ENCODE peak calls at places on chromosomes 2 and 18, in eight cellular contexts. R is OCI-LY7; B is stomach; T is mesenchymal stem cell; L is tibial nerve; C is body of pancreas; A is esophagus squamous epithelium; G is effector memory CD4-positive, alpha-beta T cell. O is an unnamed sample.

GRCh38 chr2:120012363-120012762 is 514 bp upstream of the EPB41L5 start:
- DNase-seq in L (no peak), G (no peak), C (no peak), R (no peak), T (no peak), B (no peak), A (no peak), O (no peak)

GRCh38 chr18:62198259-62198658 is 11.2 kb downstream of the RELCH start:
- DNase-seq in G (no peak), B (no peak), L (no peak), T (no peak), C (no peak), R (no peak), A (no peak), O (no peak)

GRCh38 chr2:230203110-230203676 is 16.6 kb downstream of the SP110 start:
- DNase-seq in A (no peak), L (no peak), T (no peak), G (no peak), C (no peak), R (peak), B (peak), O (no peak)

GRCh38 chr18:73980289-73980979 is 167.2 kb downstream of the FBXO15 start:
- DNase-seq in R (no peak), L (no peak), A (no peak), G (no peak), T (peak), B (no peak), C (no peak), O (no peak)

GRCh38 chr2:240441993-240442411 is 6.5 kb downstream of the GPC1 start:
- DNase-seq in A (no peak), T (no peak), B (no peak), G (no peak), R (no peak), L (no peak), C (no peak), O (no peak)

GRCh38 chr2:190333928-190334327 is 9.5 kb upstream of the INPP1 start:
- DNase-seq in A (no peak), C (no peak), L (no peak), B (no peak), T (no peak), G (no peak), R (no peak), O (no peak)

GRCh38 chr2:18339326-18339725 is 221.1 kb downstream of the RDH14 start:
- DNase-seq in T (peak), A (no peak), C (no peak), L (no peak), B (no peak), R (no peak), G (no peak), O (peak)

GRCh38 chr2:132668986-132669853 is 785 bp downstream of the LYPD1 start:
- DNase-seq in C (peak), L (no peak), A (no peak), R (no peak), T (peak), B (no peak), G (no peak), O (peak)

GRCh38 chr2:18299423-18300212 is 260.8 kb downstream of the RDH14 start:
- DNase-seq in L (no peak), C (peak), T (peak), B (no peak), G (no peak), A (no peak), R (no peak), O (peak)

GRCh38 chr18:903703-904102 is 968 bp upstream of the ADCYAP1 start:
- DNase-seq in C (peak), A (no peak), T (peak), R (no peak), L (peak), G (no peak), B (peak), O (peak)

GRCh38 chr2:231900486-231900942 is 25.7 kb downstream of the NPPC start:
- DNase-seq in R (peak), B (peak), T (peak), C (peak), G (peak), A (no peak), L (peak), O (peak)

GRCh38 chr2:120760446-120761135 is 24.9 kb downstream of the GLI2 start:
- DNase-seq in A (no peak), R (no peak), C (peak), B (no peak), L (peak), T (peak), G (no peak), O (no peak)

GRCh38 chr18:46642561-46642960 is 14.5 kb downstream of the LOXHD1 start:
- DNase-seq in T (no peak), L (no peak), B (no peak), R (no peak), A (no peak), G (no peak), C (no peak), O (no peak)

GRCh38 chr2:2273421-2273820 is 57.7 kb downstream of the MYT1L start:
- DNase-seq in C (no peak), B (no peak), T (no peak), A (no peak), R (no peak), G (no peak), L (no peak), O (no peak)

GRCh38 chr2:214410128-214410775 is 602 bp upstream of the VWC2L start:
- DNase-seq in T (no peak), C (no peak), G (no peak), L (no peak), R (no peak), A (no peak), B (no peak), O (no peak)

GRCh38 chr18:34704823-34705222 is 5.3 kb upstream of the DTNA start:
- DNase-seq in B (no peak), C (no peak), G (no peak), A (no peak), L (no peak), T (no peak), R (no peak), O (no peak)

GRCh38 chr18:34697233-34697632 is 12.9 kb upstream of the DTNA start:
- DNase-seq in B (no peak), L (no peak), G (no peak), T (no peak), R (no peak), A (no peak), C (no peak), O (peak)

GRCh38 chr18:34702814-34703213 is 7.3 kb upstream of the DTNA start:
- DNase-seq in L (no peak), A (no peak), G (no peak), T (no peak), R (no peak), B (no peak), C (no peak), O (no peak)

GRCh38 chr18:34697891-34698290 is 12.2 kb upstream of the DTNA start:
- DNase-seq in B (no peak), C (no peak), L (no peak), T (no peak), A (no peak), R (no peak), G (no peak), O (no peak)

DNA sequence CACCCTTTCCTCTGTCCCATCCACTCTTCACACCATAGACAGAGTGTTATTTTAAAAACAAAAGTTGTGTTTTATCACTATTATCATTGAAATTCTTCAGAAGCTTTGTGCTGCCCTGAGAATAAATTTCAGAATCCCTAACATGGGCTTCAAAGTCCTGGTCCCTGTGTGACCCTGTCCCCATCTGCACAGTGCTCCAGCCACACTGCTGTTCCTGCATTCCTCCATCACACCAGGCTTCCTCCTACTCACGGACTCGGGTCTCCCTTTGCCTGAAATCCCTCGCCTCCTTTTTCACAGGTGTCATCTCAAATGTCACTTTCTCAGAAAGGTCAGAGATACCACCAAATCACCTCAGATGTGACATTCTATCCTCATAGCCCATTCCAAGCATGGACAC is 8.2 kb upstream of the DTNA start:
- DNase-seq in A (no peak), C (no peak), R (no peak), G (no peak), L (no peak), T (no peak), B (no peak), O (no peak)
- H3K4me3 ChIP-seq in A (no peak), C (no peak), R (no peak), G (no peak), L (no peak), T (no peak), B (no peak), O (no peak)

DNA sequence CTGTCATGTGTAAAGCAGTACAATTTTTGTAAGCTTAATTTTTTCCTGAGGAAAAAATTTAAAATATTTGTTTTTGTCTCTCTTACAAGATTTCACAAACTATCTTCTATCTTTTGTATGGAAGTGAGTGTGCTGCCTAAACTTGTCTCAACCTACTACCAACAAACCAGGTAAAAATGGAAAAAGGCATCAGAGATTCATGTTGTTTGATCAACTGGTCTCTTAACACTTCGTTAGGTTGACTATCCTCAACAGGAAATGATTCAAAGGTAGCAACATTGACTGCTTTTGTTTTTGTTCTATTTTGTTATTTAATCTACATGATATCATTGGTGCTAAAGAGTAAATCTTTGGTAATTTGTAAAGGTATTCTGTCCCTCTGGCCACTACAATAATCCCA is 47.7 kb upstream of the RND3 start:
- DNase-seq in L (no peak), R (no peak), B (no peak), A (no peak), T (no peak), C (no peak), G (no peak), O (no peak)
- H3K4me3 ChIP-seq in L (no peak), R (no peak), B (no peak), A (no peak), T (no peak), C (no peak), G (no peak), O (no peak)

GRCh38 chr2:215537621-215538020 is 101.8 kb upstream of the FN1 start:
- DNase-seq in B (no peak), L (no peak), R (no peak), C (no peak), T (peak), G (no peak), A (no peak), O (no peak)

GRCh38 chr2:215536476-215536875 is 100.6 kb upstream of the FN1 start:
- DNase-seq in C (no peak), A (no peak), R (no peak), B (no peak), T (peak), G (no peak), L (no peak), O (peak)

GRCh38 chr2:215532844-215533243 is 97.0 kb upstream of the FN1 start:
- DNase-seq in C (no peak), L (no peak), R (no peak), T (peak), A (no peak), B (no peak), G (no peak), O (no peak)

GRCh38 chr2:215535125-215535668 is 99.3 kb upstream of the FN1 start:
- DNase-seq in R (no peak), L (no peak), G (no peak), A (no peak), B (no peak), C (no peak), T (peak), O (peak)

GRCh38 chr2:215535726-215536125 is 99.9 kb upstream of the FN1 start:
- DNase-seq in G (no peak), L (no peak), A (no peak), T (peak), B (no peak), C (no peak), R (no peak), O (peak)
- H3K4me3 ChIP-seq in G (no peak), L (no peak), A (no peak), T (no peak), B (no peak), C (no peak), R (no peak), O (no peak)

DNA sequence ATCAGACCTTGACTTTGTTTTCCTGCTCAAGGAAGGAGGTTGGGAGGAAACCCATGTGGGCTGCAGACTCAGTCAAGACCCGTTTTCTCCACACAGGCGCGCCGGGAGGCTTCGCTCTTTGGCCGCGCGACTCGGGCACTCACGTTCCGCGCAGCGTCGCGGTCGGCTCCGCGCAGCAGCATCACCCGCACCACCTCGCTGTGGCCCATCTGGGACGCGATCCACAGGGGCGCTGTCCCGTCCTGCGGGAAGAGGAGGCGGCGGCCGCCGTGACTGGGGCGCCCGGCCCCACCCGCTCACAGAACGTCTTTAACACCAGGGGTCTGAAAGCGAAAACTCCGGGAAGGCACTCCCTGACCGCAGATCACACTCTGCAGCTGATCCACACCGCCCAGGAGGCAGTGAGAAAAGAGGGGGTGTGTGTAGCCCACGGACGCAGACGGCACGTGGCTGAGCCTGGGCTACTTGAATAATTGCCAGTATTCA is 33.1 kb upstream of the NPC1 start:
- DNase-seq in T (peak), L (no peak), A (no peak), R (no peak), B (peak), C (peak), G (no peak), O (peak)
- H3K4me3 ChIP-seq in T (peak), L (peak), A (peak), R (no peak), B (peak), C (peak), G (peak), O (peak)

GRCh38 chr2:202035089-202035940 is 1.7 kb downstream of the FZD7 start:
- DNase-seq in A (no peak), R (no peak), L (peak), G (no peak), C (peak), B (peak), T (peak), O (peak)
- H3K4me3 ChIP-seq in A (peak), R (no peak), L (peak), G (peak), C (peak), B (peak), T (peak), O (peak)

GRCh38 chr2:44942304-44943030 is 965 bp downstream of the SIX3 start:
- DNase-seq in A (no peak), G (no peak), C (no peak), T (no peak), B (no peak), L (no peak), R (no peak), O (no peak)
- H3K4me3 ChIP-seq in A (peak), G (peak), C (no peak), T (peak), B (peak), L (peak), R (no peak), O (no peak)

GRCh38 chr18:32042337-32042736 is 23.7 kb downstream of the RNF125 start:
- DNase-seq in C (no peak), T (no peak), B (no peak), G (no peak), A (no peak), L (no peak), R (no peak), O (no peak)
- H3K4me3 ChIP-seq in C (no peak), T (no peak), B (no peak), G (no peak), A (no peak), L (no peak), R (no peak), O (no peak)

GRCh38 chr2:72148975-72149555 is 1.4 kb upstream of the CYP26B1 start:
- DNase-seq in L (no peak), B (peak), R (no peak), C (peak), G (no peak), T (peak), A (no peak), O (peak)

GRCh38 chr2:72148391-72148974 is 821 bp upstream of the CYP26B1 start:
- DNase-seq in L (peak), C (peak), A (no peak), G (no peak), T (no peak), B (peak), R (no peak), O (no peak)

GRCh38 chr2:72150961-72151356 is 3.3 kb upstream of the CYP26B1 start:
- DNase-seq in B (peak), G (no peak), R (no peak), L (peak), A (no peak), C (no peak), T (no peak), O (no peak)

GRCh38 chr2:72150157-72150960 is 2.7 kb upstream of the CYP26B1 start:
- DNase-seq in A (no peak), T (peak), L (peak), G (no peak), B (peak), R (peak), C (peak), O (peak)

DNA sequence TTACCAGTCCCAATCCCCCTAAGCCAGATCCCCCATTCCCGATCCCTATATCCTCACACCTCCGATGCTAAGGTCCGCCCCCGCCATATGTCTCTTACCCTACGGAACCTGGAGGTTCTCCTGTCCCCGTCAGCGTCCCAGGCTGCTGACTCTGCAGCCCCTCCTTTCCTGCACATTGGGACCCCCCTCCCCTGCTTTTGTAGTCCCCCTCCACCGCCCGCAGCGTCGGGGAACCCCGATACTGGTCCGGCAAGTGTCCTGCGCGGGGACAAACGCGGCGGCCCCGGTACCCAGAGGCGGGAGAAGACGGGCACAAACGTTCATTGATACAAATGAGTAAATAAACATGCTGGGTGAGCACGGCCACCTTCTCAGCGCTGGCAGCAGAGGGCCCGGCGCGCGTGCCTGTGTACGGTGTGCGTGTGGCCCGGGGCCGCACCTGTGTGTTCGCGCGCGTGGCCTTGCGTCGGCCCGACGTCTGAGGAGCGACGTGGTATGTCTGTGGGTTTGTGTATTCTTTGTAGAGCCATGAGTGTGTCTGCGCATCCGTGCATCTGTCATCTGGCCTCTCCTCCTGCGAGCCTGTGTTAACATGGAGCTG is 2.0 kb upstream of the CYP26B1 start:
- DNase-seq in T (no peak), B (peak), L (peak), A (no peak), C (peak), R (no peak), G (no peak), O (no peak)
- H3K4me3 ChIP-seq in T (peak), B (peak), L (peak), A (peak), C (no peak), R (no peak), G (peak), O (no peak)

GRCh38 chr2:150476809-150477302 is 10.6 kb downstream of the RND3 start:
- DNase-seq in C (no peak), L (no peak), G (no peak), R (no peak), B (no peak), T (peak), A (no peak), O (no peak)
- H3K4me3 ChIP-seq in C (no peak), L (no peak), G (no peak), R (no peak), B (no peak), T (peak), A (peak), O (peak)

GRCh38 chr18:13618760-13619438 is 107.5 kb downstream of the FAM210A start:
- DNase-seq in C (no peak), G (no peak), L (no peak), T (no peak), R (no peak), A (no peak), B (no peak), O (no peak)

GRCh38 chr18:13616041-13616440 is 110.3 kb downstream of the FAM210A start:
- DNase-seq in T (no peak), R (no peak), C (no peak), B (no peak), L (no peak), A (no peak), G (no peak), O (no peak)

GRCh38 chr18:13616525-13617035 is 109.8 kb downstream of the FAM210A start:
- DNase-seq in A (no peak), B (no peak), R (peak), T (no peak), L (no peak), G (no peak), C (no peak), O (no peak)

GRCh38 chr18:13619505-13620205 is 106.7 kb downstream of the FAM210A start:
- DNase-seq in R (no peak), T (no peak), G (no peak), C (no peak), A (no peak), L (no peak), B (no peak), O (no peak)

GRCh38 chr18:13617826-13618515 is 108.4 kb downstream of the FAM210A start:
- DNase-seq in G (no peak), A (no peak), R (peak), T (no peak), L (no peak), C (no peak), B (no peak), O (no peak)
- H3K4me3 ChIP-seq in G (no peak), A (no peak), R (peak), T (no peak), L (no peak), C (no peak), B (no peak), O (no peak)

O was measured in fibroblast of lung.